ENCODE peak calls at places on chromosomes 2 and 18, in ten cellular contexts. N, L, U, O, H, M, J, X, R and V are unnamed samples.

GRCh38 chr2:173414823-173415322 is 60.2 kb downstream of the CDCA7 start:
- DNase-seq in N (no peak), L (no peak), U (no peak), O (no peak), H (no peak), M (no peak), J (no peak), X (no peak), R (no peak), V (peak; percentile 88)

GRCh38 chr18:11767935-11768334 is 78.9 kb downstream of the GNAL start:
- DNase-seq in N (no peak), L (no peak), U (no peak), O (no peak), H (peak; percentile 17), M (no peak), J (no peak), X (no peak), R (no peak), V (peak; percentile 75)

GRCh38 chr18:25234363-25234639 is 117.7 kb downstream of the ZNF521 start:
- DNase-seq in N (no peak), L (no peak), U (no peak), O (no peak), H (no peak), M (no peak), J (no peak), X (no peak), R (no peak), V (no peak)

GRCh38 chr2:118654945-118655344 is 192.5 kb downstream of the EN1 start:
- DNase-seq in N (no peak), L (no peak), U (no peak), O (no peak), H (no peak), M (no peak), J (no peak), X (no peak), R (no peak), V (peak; percentile 28)

GRCh38 chr18:30280861-30281470 is 761.6 kb downstream of the DSC3 start:
- DNase-seq in N (no peak), L (no peak), U (no peak), O (no peak), H (peak; percentile 0), M (no peak), J (peak; percentile 9), X (peak; percentile 41), R (no peak), V (peak; percentile 69)

GRCh38 chr2:165452327-165452726 is 17.2 kb upstream of the CSRNP3 start:
- DNase-seq in N (no peak), L (no peak), U (no peak), O (no peak), H (no peak), M (no peak), J (no peak), X (no peak), R (no peak), V (no peak)

GRCh38 chr2:240304746-240305161 is 130.7 kb upstream of the GPC1 start:
- DNase-seq in N (no peak), L (no peak), U (no peak), O (no peak), H (no peak), M (no peak), J (no peak), X (no peak), R (no peak), V (no peak)

GRCh38 chr2:6202756-6203155 is 510.6 kb downstream of the SOX11 start:
- DNase-seq in N (no peak), L (no peak), U (no peak), O (no peak), H (no peak), M (no peak), J (no peak), X (no peak), R (no peak), V (no peak)

GRCh38 chr2:230230087-230230486 is 4.6 kb downstream of the SP140 start:
- DNase-seq in N (no peak), L (no peak), U (no peak), O (no peak), H (peak; percentile 10), M (no peak), J (no peak), X (no peak), R (no peak), V (peak; percentile 93)

GRCh38 chr2:26772064-26773001 is 8.2 kb downstream of the SLC35F6 start:
- DNase-seq in N (no peak), L (no peak), U (peak; percentile 92), O (peak; percentile 97), H (no peak), M (no peak), J (peak; percentile 71), X (peak; percentile 78), R (no peak), V (peak; percentile 92)

GRCh38 chr2:203688798-203689197 is 17.6 kb upstream of the CD28 start:
- DNase-seq in N (peak; percentile 37), L (no peak), U (no peak), O (peak; percentile 49), H (no peak), M (no peak), J (peak; percentile 57), X (no peak), R (no peak), V (peak; percentile 93)

GRCh38 chr18:24656571-24656971 is 196.1 kb downstream of the HRH4 start:
- DNase-seq in N (no peak), L (no peak), U (no peak), O (no peak), H (no peak), M (peak; percentile 45), J (peak; percentile 55), X (no peak), R (no peak), V (no peak)

GRCh38 chr2:188365058-188365641 is 73.5 kb downstream of the GULP1 start:
- DNase-seq in N (no peak), L (no peak), U (no peak), O (no peak), H (no peak), M (no peak), J (no peak), X (no peak), R (no peak), V (no peak)

GRCh38 chr2:223797811-223798721 is 39.3 kb downstream of the AP1S3 start:
- DNase-seq in N (peak; percentile 67), L (no peak), U (no peak), O (no peak), H (peak; percentile 51), M (no peak), J (peak; percentile 49), X (peak; percentile 59), R (no peak), V (peak; percentile 72)

GRCh38 chr2:107738268-107738667 is 88.4 kb upstream of the RGPD4 start:
- DNase-seq in N (no peak), L (no peak), U (no peak), O (no peak), H (no peak), M (no peak), J (no peak), X (no peak), R (no peak), V (no peak)

GRCh38 chr18:63152096-63152495 is 167.5 kb downstream of the BCL2 start:
- DNase-seq in N (no peak), L (no peak), U (no peak), O (no peak), H (no peak), M (no peak), J (no peak), X (no peak), R (no peak), V (no peak)

GRCh38 chr2:42086500-42086953 is 38.7 kb downstream of the PKDCC start:
- DNase-seq in N (peak; percentile 77), L (peak; percentile 7), U (peak; percentile 38), O (no peak), H (peak; percentile 69), M (no peak), J (peak; percentile 80), X (peak; percentile 73), R (no peak), V (peak; percentile 84)

GRCh38 chr18:34738173-34738894 is 28.2 kb downstream of the DTNA start:
- DNase-seq in N (no peak), L (no peak), U (no peak), O (peak; percentile 22), H (no peak), M (no peak), J (no peak), X (no peak), R (no peak), V (peak; percentile 45)

GRCh38 chr18:32310119-32310518 is 120.3 kb downstream of the MEP1B start:
- DNase-seq in N (no peak), L (no peak), U (no peak), O (no peak), H (no peak), M (no peak), J (no peak), X (no peak), R (no peak), V (peak; percentile 76)

GRCh38 chr2:190947139-190947538 is 66.5 kb downstream of the GLS start:
- DNase-seq in N (no peak), L (no peak), U (no peak), O (no peak), H (no peak), M (no peak), J (no peak), X (no peak), R (no peak), V (peak; percentile 45)

GRCh38 chr18:12686100-12686499 is 16.4 kb downstream of the CEP76 start:
- DNase-seq in N (no peak), L (no peak), U (no peak), O (no peak), H (peak; percentile 10), M (no peak), J (no peak), X (no peak), R (no peak), V (peak; percentile 72)

GRCh38 chr2:65749549-65749948 is 317.1 kb upstream of the SPRED2 start:
- DNase-seq in N (no peak), L (no peak), U (no peak), O (no peak), H (no peak), M (no peak), J (peak; percentile 36), X (no peak), R (no peak), V (peak; percentile 90)

GRCh38 chr2:68809324-68810240 is 61.6 kb downstream of the BMP10 start:
- DNase-seq in N (no peak), L (no peak), U (no peak), O (no peak), H (no peak), M (no peak), J (no peak), X (no peak), R (no peak), V (no peak)

GRCh38 chr2:193112986-193113385 is 918.3 kb upstream of the TMEFF2 start:
- DNase-seq in N (no peak), L (no peak), U (no peak), O (no peak), H (no peak), M (no peak), J (no peak), X (no peak), R (no peak), V (no peak)

GRCh38 chr18:76064998-76065397 is 430.0 kb downstream of the ZNF516 start:
- DNase-seq in N (no peak), L (no peak), U (no peak), O (no peak), H (no peak), M (no peak), J (no peak), X (no peak), R (no peak), V (no peak)

GRCh38 chr2:167783266-167784070 is 463.9 kb downstream of the STK39 start:
- DNase-seq in N (no peak), L (no peak), U (no peak), O (no peak), H (no peak), M (no peak), J (no peak), X (peak; percentile 28), R (no peak), V (peak; percentile 33)

GRCh38 chr2:166088634-166089033 is 39.2 kb downstream of the SCN1A start:
- DNase-seq in N (no peak), L (no peak), U (no peak), O (no peak), H (no peak), M (no peak), J (no peak), X (no peak), R (no peak), V (peak; percentile 97)

GRCh38 chr2:2913601-2914120 is 464.0 kb downstream of the EIPR1 start:
- DNase-seq in N (no peak), L (no peak), U (no peak), O (no peak), H (no peak), M (no peak), J (no peak), X (no peak), R (no peak), V (no peak)